ENCODE peak calls at places on chromosomes 12 and 14, in seven cellular contexts. M is fibroblast of lung, A is colonic mucosa, P is heart right ventricle, J is A549, O is mammary epithelial cell, I is neuronal stem cell. L is an unnamed sample.
A peak's percentile ranks its signal among the peaks of the same experiment; 100 is the strongest.

GRCh38 chr14:104441275-104442106 is 138.1 kb upstream of the C14orf180 start:
- DNase-seq in O (no peak), A (peak; percentile 7), I (no peak), P (no peak), J (no peak), M (no peak), L (no peak)

GRCh38 chr12:124321040-124321481 is 26.2 kb downstream of the RFLNA start:
- DNase-seq in M (peak; percentile 39), A (peak; percentile 81), O (peak; percentile 48), I (peak; percentile 26), P (peak; percentile 79), J (peak; percentile 71), L (no peak)

GRCh38 chr14:87170179-87170578 is 822.8 kb downstream of the GALC start:
- DNase-seq in A (no peak), J (no peak), M (no peak), I (peak; percentile 45), O (no peak), P (no peak), L (no peak)

GRCh38 chr12:23290627-23291330 is 658.7 kb downstream of the SOX5 start:
- DNase-seq in O (no peak), P (no peak), J (no peak), A (no peak), I (no peak), M (no peak), L (no peak)

GRCh38 chr14:91142214-91142668 is 28.4 kb downstream of the DGLUCY start:
- DNase-seq in I (no peak), M (no peak), O (no peak), P (no peak), A (no peak), J (no peak), L (no peak)

GRCh38 chr12:132174703-132175490 is 30.6 kb downstream of the NOC4L start:
- DNase-seq in P (peak; percentile 8), O (no peak), J (no peak), A (no peak), M (no peak), I (no peak), L (no peak)

GRCh38 chr12:26666286-26666685 is 166.7 kb downstream of the ITPR2 start:
- DNase-seq in I (no peak), A (no peak), P (no peak), O (no peak), M (no peak), J (no peak), L (no peak)

GRCh38 chr14:87067061-87067460 is 925.9 kb downstream of the GALC start:
- DNase-seq in J (no peak), I (no peak), M (no peak), P (no peak), A (no peak), O (no peak), L (no peak)

GRCh38 chr14:68476212-68476964 is 316.5 kb downstream of the ZFP36L1 start:
- DNase-seq in P (peak; percentile 33), I (no peak), J (no peak), M (peak; percentile 96), O (peak; percentile 93), A (no peak), L (peak; percentile 93)

GRCh38 chr12:108495054-108495453 is 20.0 kb upstream of the FICD start:
- DNase-seq in O (peak; percentile 22), M (no peak), P (no peak), A (no peak), J (peak; percentile 55), I (peak; percentile 33), L (no peak)

GRCh38 chr14:61385002-61385685 is 63.8 kb downstream of the PRKCH start:
- DNase-seq in I (no peak), A (no peak), O (no peak), J (no peak), P (no peak), M (peak; percentile 6), L (no peak)

GRCh38 chr12:14716848-14717444 is 20.5 kb upstream of the GUCY2C start:
- DNase-seq in P (no peak), J (peak; percentile 22), O (peak; percentile 42), M (peak; percentile 36), I (peak; percentile 8), A (peak; percentile 75), L (no peak)

DNA sequence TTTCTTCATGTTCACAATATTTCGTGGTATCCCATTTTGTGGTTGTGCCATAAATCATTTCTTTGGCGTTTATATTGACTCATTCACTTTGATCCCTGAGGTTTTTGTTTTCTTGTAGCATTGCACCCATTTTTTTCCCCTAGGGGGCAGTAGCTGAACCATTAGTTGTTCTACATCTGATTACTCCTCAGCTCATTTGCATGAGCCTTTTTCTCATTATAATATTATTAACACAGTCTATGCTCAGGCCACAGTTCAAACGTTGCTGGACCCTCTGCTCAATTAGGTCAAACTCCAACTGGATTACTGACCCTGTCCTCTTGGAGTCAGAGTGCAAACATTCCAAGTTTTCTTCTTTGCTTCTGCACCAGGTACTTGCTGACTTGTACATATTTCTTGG is 475.4 kb upstream of the SEL1L start:
- DNase-seq in P (no peak), O (no peak), I (no peak), A (no peak), J (no peak), M (no peak), L (no peak)
- H3K27ac ChIP-seq in P (no peak overlapping the region), O (no peak overlapping the region), I (no peak overlapping the region), A (no peak overlapping the region), J (no peak overlapping the region), M (no peak overlapping the region), L (no peak overlapping the region)

DNA sequence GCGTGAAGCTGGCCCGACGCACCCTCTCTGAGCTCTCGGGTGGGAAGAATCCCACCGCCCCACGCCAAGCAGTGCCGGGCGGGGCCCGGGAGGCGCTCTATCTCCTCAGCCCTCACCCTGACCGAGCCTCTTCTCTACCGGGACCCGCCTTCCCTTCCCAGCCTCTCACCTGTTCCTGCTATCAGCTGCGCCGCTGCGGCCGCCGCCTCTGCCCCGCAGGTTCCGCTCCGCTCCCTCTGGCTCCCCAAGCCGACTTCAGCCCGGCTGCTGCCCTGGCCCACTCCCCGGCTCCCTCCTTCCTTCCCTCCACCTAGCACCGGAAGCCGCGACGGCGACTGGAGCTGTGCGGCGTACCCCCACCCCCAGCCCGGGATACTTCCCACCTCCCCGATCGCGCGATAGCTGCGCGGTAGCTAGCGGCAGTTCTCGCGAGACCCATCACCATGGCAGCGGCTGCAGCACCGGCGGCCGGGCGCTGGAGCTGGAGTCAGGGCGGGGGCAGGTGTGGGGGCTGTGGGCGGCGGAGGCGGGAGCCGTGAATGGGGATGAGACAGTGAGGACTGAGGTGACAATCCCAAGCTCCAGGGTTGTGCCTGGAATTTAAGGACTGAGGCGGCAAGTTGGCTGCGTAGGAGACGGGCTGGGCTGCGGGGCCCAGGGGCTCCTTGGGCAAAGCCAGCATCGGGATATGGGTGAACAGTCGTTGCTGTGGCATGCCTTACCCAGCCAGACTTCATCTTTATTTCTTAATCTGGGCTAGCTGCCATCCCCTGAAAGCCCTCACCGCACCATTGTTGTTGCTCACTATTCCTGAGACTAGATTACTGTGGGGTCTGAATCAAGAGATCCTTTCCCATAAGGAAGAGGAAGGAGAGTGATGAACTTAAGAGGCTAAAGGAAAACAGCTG is at the start of gene ARF3:
- DNase-seq in J (peak; percentile 96), A (peak; percentile 96), I (peak; percentile 96), M (peak; percentile 88), O (peak; percentile 88), P (peak; percentile 96), L (peak; percentile 64)
- H3K27ac ChIP-seq in J (peak within 1 kb of the TSS; percentile 95), A (peak within 1 kb of the TSS; percentile 88), I (peak within 1 kb of the TSS; percentile 79), M (peak within 1 kb of the TSS; percentile 83), O (peak within 1 kb of the TSS; percentile 78), P (peak within 1 kb of the TSS; percentile 91), L (peak within 1 kb of the TSS; percentile 70)

DNA sequence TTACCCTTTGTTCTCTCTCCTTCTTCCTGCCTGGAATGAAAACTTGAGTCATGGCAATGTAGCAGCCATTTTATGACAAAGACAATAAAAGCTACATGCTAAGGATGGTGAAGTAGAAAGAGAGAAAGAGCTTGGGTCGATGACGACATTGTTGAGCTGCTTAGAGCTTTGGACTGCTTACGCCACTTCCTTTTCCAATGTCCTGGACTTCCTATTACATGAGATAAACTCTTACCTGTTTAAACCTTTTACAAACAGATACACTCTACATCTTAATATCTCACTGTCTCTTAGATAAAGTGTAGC is 70.1 kb downstream of the PEBP1 start:
- DNase-seq in P (no peak), O (peak; percentile 25), A (no peak), I (no peak), J (no peak), M (no peak), L (no peak)
- H3K27ac ChIP-seq in P (no peak overlapping the region), O (no peak overlapping the region), A (peak overlapping the region; percentile 17), I (no peak overlapping the region), J (no peak overlapping the region), M (no peak overlapping the region), L (peak overlapping the region; percentile 7)

DNA sequence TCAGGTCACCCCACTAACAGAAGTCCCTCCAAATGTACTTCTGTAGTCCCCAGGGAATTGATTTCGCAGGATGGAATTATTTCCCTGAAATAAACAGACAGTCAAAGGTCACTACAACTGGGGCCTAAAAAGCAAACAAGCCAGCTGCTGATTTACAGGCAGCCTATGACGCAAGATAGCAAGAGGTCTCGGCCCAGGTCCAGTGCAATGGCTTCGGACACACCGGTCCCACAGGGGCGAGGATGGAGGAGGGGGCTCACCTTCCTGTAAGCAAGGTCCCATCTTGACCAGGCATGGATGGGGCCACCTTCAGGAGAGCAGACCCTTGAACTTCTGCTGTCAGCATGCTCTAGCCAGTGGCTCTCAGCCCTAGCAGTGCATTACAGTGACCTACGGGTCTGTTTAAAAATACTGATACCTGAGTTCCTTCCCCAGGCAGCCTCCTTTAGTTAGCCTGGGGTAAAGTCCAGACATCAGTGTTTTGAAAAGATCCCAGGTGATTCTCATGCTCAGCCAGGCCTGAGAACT is 18.1 kb downstream of the NUAK1 start:
- DNase-seq in J (no peak), P (peak; percentile 48), A (no peak), M (no peak), I (no peak), O (no peak), L (no peak)
- H3K27ac ChIP-seq in J (peak overlapping the region; percentile 99), P (peak overlapping the region; percentile 92), A (no peak overlapping the region), M (no peak overlapping the region), I (no peak overlapping the region), O (no peak overlapping the region), L (no peak overlapping the region)

GRCh38 chr12:4271433-4272013 is 2.0 kb upstream of the CCND2 start:
- DNase-seq in A (no peak), M (no peak), P (no peak), O (no peak), I (no peak), J (no peak), L (no peak)
- H3K27ac ChIP-seq in A (peak overlapping the region; percentile 86), M (no peak overlapping the region), P (peak overlapping the region; percentile 96), O (no peak overlapping the region), I (peak overlapping the region; percentile 87), J (no peak overlapping the region), L (peak overlapping the region; percentile 89)